ENCODE peak calls at places on chromosomes 13 and 19, in six cellular contexts. S is GM12891, P is HepG2, F is K562, G is GM12878, Q is H1. U is an unnamed sample.

GRCh38 chr19:48868196-48868886 is at the start of gene PLEKHA4:
- DNase-seq in G (no peak), P (no peak), F (peak), Q (peak), S (no peak), U (no peak)

GRCh38 chr13:73216381-73216831 is 157.6 kb downstream of the KLF5 start:
- DNase-seq in F (no peak), S (no peak), Q (no peak), P (no peak), G (no peak), U (no peak)

GRCh38 chr13:89721216-89721615 is 1626.3 kb upstream of the MIR17HG start:
- DNase-seq in P (no peak), G (no peak), Q (no peak), F (no peak), S (no peak), U (no peak)

GRCh38 chr13:41694902-41695301 is 237.6 kb downstream of the RGCC start:
- DNase-seq in Q (no peak), F (peak), P (no peak), S (peak), G (peak), U (peak)

GRCh38 chr13:66138172-66138811 is 1091.8 kb downstream of the PCDH9 start:
- DNase-seq in P (no peak), F (no peak), S (no peak), G (peak), Q (no peak), U (no peak)

GRCh38 chr13:48596128-48596429 is 57.6 kb upstream of the CYSLTR2 start:
- DNase-seq in Q (no peak), F (no peak), P (no peak), G (no peak), S (no peak), U (no peak)

GRCh38 chr19:1027020-1027952 is 878 bp downstream of the CNN2 start:
- DNase-seq in P (no peak), G (no peak), F (peak), S (no peak), Q (no peak), U (no peak)

GRCh38 chr13:80012281-80012680 is 328.6 kb downstream of the SPRY2 start:
- DNase-seq in F (no peak), S (no peak), P (no peak), G (no peak), Q (no peak), U (no peak)

GRCh38 chr19:49492573-49493411 is 3.4 kb upstream of the RPS11 start:
- DNase-seq in G (no peak), F (peak), S (no peak), Q (peak), P (peak), U (no peak)

GRCh38 chr19:41449079-41449864 is 6.3 kb downstream of the ERICH4 start:
- DNase-seq in F (peak), S (no peak), Q (peak), P (peak), G (no peak), U (peak)

GRCh38 chr13:50094615-50095293 is 79.5 kb downstream of the KCNRG start:
- DNase-seq in P (no peak), G (no peak), Q (no peak), F (no peak), S (no peak), U (no peak)

GRCh38 chr13:45046445-45046844 is 57.1 kb downstream of the GPALPP1 start:
- DNase-seq in S (no peak), F (no peak), G (no peak), P (no peak), Q (no peak), U (no peak)

GRCh38 chr19:21940684-21941083 is 70.1 kb downstream of the ZNF208 start:
- DNase-seq in F (no peak), S (no peak), G (no peak), P (no peak), Q (no peak), U (no peak)

GRCh38 chr19:17902701-17903100 is 30.1 kb upstream of the CCDC124 start:
- DNase-seq in Q (no peak), S (no peak), P (no peak), F (no peak), G (no peak), U (no peak)

GRCh38 chr19:6739884-6740588 is 556 bp downstream of the TRIP10 start:
- DNase-seq in Q (peak), G (no peak), P (no peak), F (peak), S (no peak), U (no peak)

GRCh38 chr19:6739390-6739883 is at the start of gene TRIP10:
- DNase-seq in S (peak), F (peak), Q (peak), G (no peak), P (peak), U (peak)

GRCh38 chr19:6743071-6743470 is 3.6 kb downstream of the TRIP10 start:
- DNase-seq in Q (no peak), G (no peak), F (no peak), P (no peak), S (no peak), U (no peak)

GRCh38 chr19:6738726-6739389 is 622 bp upstream of the TRIP10 start:
- DNase-seq in Q (peak), F (peak), P (no peak), S (no peak), G (no peak), U (no peak)

GRCh38 chr19:6740589-6741348 is 1.3 kb downstream of the TRIP10 start:
- DNase-seq in F (peak), P (no peak), G (no peak), S (no peak), Q (no peak), U (no peak)
- TF ChIP-seq TAF1 in F (no peak), P (peak), G (no peak), S (no peak), Q (no peak), U (no peak)

DNA sequence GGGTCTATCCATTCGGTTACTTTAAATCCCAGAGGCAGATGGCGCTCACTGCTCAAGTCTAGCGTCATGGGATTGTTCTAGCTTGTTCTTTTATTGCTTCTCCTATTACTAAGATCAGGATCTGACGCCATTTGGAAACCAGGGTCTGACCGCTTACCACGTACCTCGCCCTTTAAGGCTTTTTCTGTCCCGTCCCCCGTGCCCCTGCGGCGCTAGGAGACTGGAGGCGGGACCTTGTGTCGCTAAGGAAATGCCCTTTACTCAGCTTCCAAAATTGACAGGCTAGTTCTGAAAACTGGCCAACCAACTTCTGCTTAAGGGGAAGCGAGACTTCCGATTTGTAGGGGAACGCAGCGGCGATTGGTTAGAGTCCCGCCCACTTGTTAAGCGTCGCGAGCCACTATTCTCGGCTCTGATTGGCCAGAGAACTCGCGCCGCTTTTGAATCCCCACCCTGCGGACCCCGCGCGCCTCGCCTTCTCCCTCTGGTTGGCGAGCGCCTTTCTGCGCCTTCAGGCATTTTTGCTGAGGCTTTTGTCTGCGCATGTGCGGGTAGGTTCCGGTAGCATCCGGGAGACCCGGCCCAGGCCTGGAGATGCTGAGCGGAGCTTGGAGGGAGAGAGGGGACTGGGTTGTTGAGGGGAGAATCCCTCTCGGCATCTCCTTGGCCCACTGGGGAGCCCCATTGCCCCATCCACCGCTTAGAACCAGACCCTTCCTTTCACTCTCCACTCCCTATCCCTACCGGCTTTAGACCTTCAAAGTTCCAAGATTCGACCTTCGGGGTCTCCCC is 3.9 kb upstream of the C19orf84 start:
- DNase-seq in G (peak), P (peak), Q (peak), F (peak), S (peak), U (peak)
- TF ChIP-seq POLR2A in G (peak), P (peak), Q (peak), F (peak), S (peak), U (peak)

DNA sequence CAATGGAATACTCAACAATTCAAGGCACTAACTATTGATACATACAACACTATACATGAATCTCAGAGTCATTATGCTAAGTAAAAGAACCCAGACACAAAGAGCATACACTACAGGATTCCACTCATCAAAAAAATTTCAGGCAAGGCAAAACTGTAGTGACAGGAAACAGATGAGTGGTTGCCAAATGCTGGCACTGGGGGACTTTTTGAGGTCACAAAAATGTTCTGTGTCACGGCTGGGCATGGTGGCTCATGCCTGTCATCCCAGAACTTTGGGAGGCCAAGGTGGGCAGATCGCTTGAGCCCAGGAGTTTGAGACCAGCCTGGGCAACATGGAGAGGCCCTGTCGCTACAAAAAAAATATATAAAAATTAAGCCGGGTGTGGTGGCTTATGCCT is 129.4 kb downstream of the KL start:
- DNase-seq in P (no peak), Q (no peak), G (no peak), S (no peak), F (no peak), U (no peak)
- TF ChIP-seq TAF1 in P (no peak), Q (no peak), G (no peak), S (no peak), F (no peak), U (no peak)

GRCh38 chr19:6718741-6719539 is 1.5 kb downstream of the C3 start:
- DNase-seq in Q (no peak), S (no peak), F (peak), G (no peak), P (peak), U (no peak)

GRCh38 chr19:6720369-6721112 is at the start of gene C3:
- DNase-seq in S (no peak), P (peak), G (no peak), F (peak), Q (no peak), U (no peak)

GRCh38 chr19:6718111-6718740 is 2.2 kb downstream of the C3 start:
- DNase-seq in S (no peak), P (no peak), G (no peak), F (no peak), Q (no peak), U (no peak)

GRCh38 chr19:6719992-6720368 is 470 bp downstream of the C3 start:
- DNase-seq in F (no peak), P (no peak), G (no peak), S (no peak), Q (no peak), U (no peak)

DNA sequence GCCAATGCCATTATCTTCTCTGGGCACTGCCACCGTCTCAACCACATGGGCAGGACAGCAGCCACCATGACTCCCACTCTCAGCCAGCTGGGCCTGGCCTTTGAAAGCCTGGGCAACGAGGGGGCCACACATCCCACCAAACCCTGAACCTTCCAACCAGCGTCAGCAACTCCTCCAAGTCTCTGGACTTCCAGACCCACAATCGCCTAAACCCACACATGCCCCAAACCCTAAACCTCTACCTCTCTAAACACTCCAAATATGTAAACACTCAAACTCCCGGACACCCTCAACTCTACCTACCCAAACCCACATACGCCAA is 949 bp downstream of the C3 start:
- DNase-seq in G (no peak), F (no peak), Q (no peak), S (no peak), P (no peak), U (no peak)
- TF ChIP-seq POLR2A in G (no peak), F (no peak), Q (no peak), S (no peak), P (no peak), U (no peak)

GRCh38 chr19:30224689-30225606 is 147.2 kb upstream of the ZNF536 start:
- DNase-seq in Q (no peak), P (no peak), F (no peak), S (no peak), G (no peak), U (no peak)

GRCh38 chr19:30223866-30224688 is 148.1 kb upstream of the ZNF536 start:
- DNase-seq in S (no peak), F (no peak), Q (no peak), P (no peak), G (no peak), U (no peak)

GRCh38 chr19:30222428-30222873 is 149.7 kb upstream of the ZNF536 start:
- DNase-seq in S (no peak), G (no peak), F (peak), Q (peak), P (no peak), U (peak)

GRCh38 chr19:30221176-30221575 is 151.0 kb upstream of the ZNF536 start:
- DNase-seq in G (no peak), Q (no peak), F (no peak), S (no peak), P (no peak), U (no peak)

DNA sequence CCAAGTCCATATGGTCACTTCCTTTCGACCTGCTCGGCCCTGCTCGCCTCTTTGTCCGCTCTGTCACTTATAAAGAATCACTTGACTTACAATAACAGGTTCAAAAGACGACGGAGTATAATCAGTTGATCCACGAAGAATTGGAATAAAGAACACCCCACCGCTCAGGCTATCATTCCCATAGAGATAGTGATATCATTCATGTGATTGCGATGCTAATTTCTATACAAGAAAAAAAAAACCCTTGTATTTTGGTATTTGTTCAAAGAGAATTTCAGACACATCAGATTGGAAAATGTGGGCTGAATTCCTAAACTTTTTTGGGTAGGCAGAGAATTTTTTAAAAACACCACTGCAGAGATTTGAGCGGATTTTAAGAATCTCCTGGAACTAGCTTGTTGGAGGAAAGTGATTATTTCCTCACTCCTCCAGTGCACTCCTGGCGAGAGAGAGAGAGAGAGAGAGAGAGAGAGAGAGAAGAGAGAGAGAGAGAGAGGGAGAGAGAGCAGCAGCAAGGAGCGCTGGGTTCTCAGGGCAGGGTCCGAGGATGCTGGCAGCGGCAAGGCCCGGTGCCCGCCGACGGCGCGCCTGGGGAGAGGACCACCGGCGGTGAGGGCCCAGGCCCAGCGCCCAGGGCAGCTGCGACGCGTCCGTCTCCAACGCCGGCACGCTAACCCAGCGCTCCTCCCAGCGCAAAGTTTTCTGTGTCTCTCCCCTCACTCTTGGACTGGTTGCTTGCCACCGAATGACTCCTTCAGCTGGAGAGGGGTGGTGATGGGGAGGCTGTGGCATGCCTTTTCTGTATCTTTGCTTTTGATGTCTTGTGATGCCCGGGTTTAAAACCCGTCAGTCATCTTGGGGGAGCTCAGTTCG is 149.0 kb upstream of the ZNF536 start:
- DNase-seq in F (no peak), P (no peak), S (no peak), G (no peak), Q (peak), U (no peak)
- TF ChIP-seq TAF1 in F (no peak), P (no peak), S (no peak), G (no peak), Q (no peak), U (no peak)

GRCh38 chr13:97855570-97855970 is 97.9 kb upstream of the IPO5 start:
- DNase-seq in S (no peak), F (peak), P (peak), G (peak), Q (no peak), U (no peak)
- TF ChIP-seq POLR2A in S (no peak), F (no peak), P (no peak), G (no peak), Q (no peak), U (no peak)

DNA sequence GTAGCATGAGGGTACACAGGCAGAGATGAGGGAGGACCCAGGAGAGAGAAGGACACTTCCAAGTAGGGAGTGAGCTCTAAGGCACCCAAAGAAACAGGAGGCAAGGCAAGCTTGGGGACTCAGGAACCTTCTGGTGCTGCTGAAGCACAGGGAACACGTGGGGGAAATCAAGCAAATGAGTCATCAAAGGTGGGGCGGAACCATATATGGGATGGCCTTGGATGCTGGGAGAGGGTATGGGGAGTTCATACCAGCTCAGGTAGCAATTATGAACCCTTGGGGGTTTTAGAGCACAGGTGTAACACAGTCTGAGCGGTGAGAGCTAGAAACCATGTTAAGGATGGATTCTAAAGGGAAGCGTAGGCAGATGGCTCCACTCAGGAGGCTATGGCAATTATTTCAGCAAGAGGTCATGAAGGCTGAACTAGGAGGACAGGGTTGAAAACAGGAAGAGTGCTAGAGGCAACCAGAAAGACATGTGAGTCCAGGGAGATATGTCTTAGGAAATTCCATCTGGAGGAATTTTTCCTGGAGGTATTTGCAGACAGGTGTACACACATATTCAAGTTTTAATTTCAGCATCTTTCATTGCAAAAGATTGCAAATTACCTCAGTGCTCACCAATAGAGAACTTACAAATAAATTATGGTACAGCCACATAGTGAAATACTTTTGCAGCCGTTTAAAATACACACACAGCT is 77.1 kb downstream of the STARD13 start:
- DNase-seq in P (no peak), G (no peak), F (no peak), S (no peak), Q (no peak), U (no peak)
- TF ChIP-seq TAF1 in P (no peak), G (no peak), F (no peak), S (no peak), Q (no peak), U (no peak)

DNA sequence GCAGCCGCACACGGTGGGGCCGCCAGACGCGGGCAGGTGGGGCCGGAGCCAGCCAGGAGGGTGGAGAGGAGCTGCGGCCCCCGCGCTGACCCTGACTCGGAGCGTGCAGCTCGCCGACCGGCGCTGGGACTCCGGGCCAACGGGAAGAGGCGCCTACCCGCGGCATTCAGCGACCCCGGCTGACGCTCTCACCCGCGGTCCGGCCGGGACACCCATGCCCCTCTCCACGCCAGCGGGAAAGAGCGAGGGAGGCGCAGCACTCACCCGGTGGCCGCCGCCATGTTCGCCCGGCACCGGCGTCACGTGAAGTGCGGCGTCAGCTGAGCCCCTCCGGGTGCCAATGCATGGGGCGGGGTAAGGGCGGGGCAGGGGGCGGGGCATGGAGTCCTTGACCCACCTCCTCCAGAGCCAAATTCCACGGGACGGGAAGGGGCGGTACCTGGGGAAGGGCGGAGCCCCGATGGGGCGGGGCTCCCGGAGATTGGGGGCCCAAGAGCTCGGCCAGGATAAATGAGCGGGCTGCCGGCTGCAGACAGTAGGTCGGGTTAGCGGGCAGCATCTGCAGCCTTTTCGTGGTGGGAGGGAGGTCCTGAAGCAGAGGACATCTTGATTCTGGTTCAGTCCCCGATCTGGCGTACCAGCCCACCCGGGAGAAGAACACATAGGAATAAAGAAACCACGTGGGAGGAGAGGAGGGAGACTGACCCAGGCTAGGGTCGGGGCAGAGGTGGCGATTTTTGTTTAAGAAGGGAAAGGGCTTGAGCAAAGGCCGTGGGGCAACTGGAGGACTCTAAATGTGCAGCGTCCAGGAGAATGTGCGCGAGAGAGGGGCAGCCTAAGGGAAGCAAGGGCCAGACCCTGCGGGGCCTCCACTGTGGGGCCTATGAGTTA is at the start of gene PEPD:
- DNase-seq in P (peak), Q (peak), G (peak), F (peak), S (peak), U (peak)
- TF ChIP-seq POLR2A in P (peak), Q (peak), G (peak), F (peak), S (peak), U (peak)

U was measured in GM12892.